ENCODE peak calls at places on chromosomes 4 and X, in eight cellular contexts. J is breast epithelium, F is heart left ventricle, Y is uterus, R is stomach, N is esophagus muscularis mucosa, I is endothelial cell of umbilical vein, E is ovary. G is an unnamed sample. For H3K4me1, the result is how much of the 10 kb centered on the place peaks cover.

GRCh38 chrX:36577006-36577405 is 431.2 kb upstream of the FAM47C start:
- DNase-seq in J (no peak), F (no peak), Y (no peak), R (no peak), N (no peak), I (no peak), E (no peak), G (no peak)

GRCh38 chr4:110516106-110516922 is 40.4 kb downstream of the ENPEP start:
- DNase-seq in J (peak), F (peak), Y (peak), R (peak), N (no peak), I (peak), E (peak), G (peak)

GRCh38 chr4:42819863-42820514 is 72.5 kb upstream of the GRXCR1 start:
- DNase-seq in J (no peak), F (no peak), Y (no peak), R (no peak), N (no peak), I (no peak), E (no peak), G (no peak)

GRCh38 chr4:82099863-82100579 is 273.8 kb downstream of the HNRNPD start:
- DNase-seq in J (no peak), F (no peak), Y (no peak), R (no peak), N (no peak), I (no peak), E (no peak), G (no peak)

GRCh38 chrX:111779582-111779981 is 96.4 kb upstream of the TRPC5OS start:
- DNase-seq in J (no peak), F (no peak), Y (no peak), R (no peak), N (no peak), I (no peak), E (no peak), G (no peak)

GRCh38 chr4:82852751-82853053 is 38.3 kb downstream of the SEC31A start:
- DNase-seq in J (no peak), F (no peak), Y (no peak), R (no peak), N (no peak), I (no peak), E (no peak), G (no peak)

GRCh38 chr4:127138586-127138985 is 494.2 kb upstream of the INTU start:
- DNase-seq in J (no peak), F (no peak), Y (no peak), R (no peak), N (no peak), I (no peak), E (no peak), G (no peak)

GRCh38 chrX:769796-770195 is 139.2 kb downstream of the SHOX start:
- DNase-seq in J (no peak), F (no peak), Y (no peak), R (no peak), N (no peak), I (no peak), E (no peak), G (no peak)

GRCh38 chrX:14073158-14073557 is 43.5 kb upstream of the GEMIN8 start:
- DNase-seq in J (no peak), F (no peak), Y (no peak), R (no peak), N (no peak), I (no peak), E (no peak), G (no peak)

GRCh38 chr4:152970102-152970820 is 34.1 kb downstream of the FHDC1 start:
- DNase-seq in J (no peak), F (no peak), Y (no peak), R (no peak), N (no peak), I (peak), E (no peak), G (no peak)

GRCh38 chr4:113673450-113673849 is 88.1 kb downstream of the CAMK2D start:
- DNase-seq in J (no peak), F (no peak), Y (no peak), R (no peak), N (no peak), I (no peak), E (no peak), G (no peak)

GRCh38 chr4:8818063-8818881 is 53.4 kb downstream of the HMX1 start:
- DNase-seq in J (peak), F (no peak), Y (no peak), R (peak), N (peak), I (no peak), E (no peak), G (no peak)

GRCh38 chr4:173466101-173466500 is 63.9 kb downstream of the HAND2 start:
- DNase-seq in J (no peak), F (no peak), Y (no peak), R (no peak), N (no peak), I (no peak), E (no peak), G (no peak)

GRCh38 chrX:128975716-128976115 is 547.6 kb downstream of the SMARCA1 start:
- DNase-seq in J (no peak), F (no peak), Y (no peak), R (peak), N (no peak), I (peak), E (no peak), G (no peak)

GRCh38 chr4:8103421-8103820 is 55.2 kb downstream of the ABLIM2 start:
- DNase-seq in J (no peak), F (no peak), Y (no peak), R (no peak), N (no peak), I (no peak), E (no peak), G (no peak)

GRCh38 chr4:172809319-172809718 is 359.3 kb upstream of the GALNT7 start:
- DNase-seq in J (no peak), F (no peak), Y (no peak), R (no peak), N (no peak), I (no peak), E (no peak), G (no peak)

GRCh38 chrX:1393871-1394615 is 2.1 kb upstream of the SLC25A6 start:
- DNase-seq in J (no peak), F (peak), Y (no peak), R (peak), N (no peak), I (no peak), E (no peak), G (peak)

GRCh38 chr4:109611045-109611616 is 51.1 kb downstream of the MCUB start:
- DNase-seq in J (no peak), F (no peak), Y (no peak), R (no peak), N (no peak), I (peak), E (no peak), G (no peak)

GRCh38 chr4:184288451-184289178 is 70.9 kb upstream of the ENPP6 start:
- DNase-seq in J (no peak), F (no peak), Y (no peak), R (peak), N (peak), I (no peak), E (peak), G (no peak)

GRCh38 chr4:36915717-36916116 is 328.8 kb upstream of the NWD2 start:
- DNase-seq in J (no peak), F (no peak), Y (no peak), R (no peak), N (no peak), I (no peak), E (no peak), G (no peak)

GRCh38 chr4:3042226-3042625 is 32.1 kb downstream of the HTT-AS start:
- DNase-seq in J (no peak), F (no peak), Y (no peak), R (no peak), N (no peak), I (no peak), E (no peak), G (no peak)

GRCh38 chrX:9595131-9595530 is 130.3 kb downstream of the TBL1X start:
- DNase-seq in J (no peak), F (no peak), Y (no peak), R (no peak), N (no peak), I (no peak), E (no peak), G (no peak)

GRCh38 chrX:115697806-115698205 is 136.8 kb downstream of the PLS3 start:
- DNase-seq in J (no peak), F (no peak), Y (no peak), R (no peak), N (no peak), I (no peak), E (no peak), G (no peak)

GRCh38 chrX:68686684-68687045 is 39.2 kb downstream of the STARD8 start:
- DNase-seq in J (no peak), F (peak), Y (peak), R (no peak), N (peak), I (no peak), E (peak), G (no peak)

GRCh38 chr4:151744614-151745013 is 16.2 kb downstream of the GATB start:
- DNase-seq in J (no peak), F (no peak), Y (peak), R (no peak), N (no peak), I (peak), E (no peak), G (no peak)

GRCh38 chr4:76198411-76199237 is 15.0 kb downstream of the SCARB2 start:
- DNase-seq in J (no peak), F (peak), Y (peak), R (peak), N (peak), I (peak), E (peak), G (peak)

GRCh38 chrX:43474321-43474720 is 181.8 kb upstream of the MAOA start:
- DNase-seq in J (no peak), F (no peak), Y (no peak), R (no peak), N (no peak), I (no peak), E (no peak), G (no peak)

GRCh38 chr4:48073567-48074103 is 57.1 kb downstream of the NIPAL1 start:
- DNase-seq in J (no peak), F (no peak), Y (no peak), R (no peak), N (no peak), I (no peak), E (no peak), G (no peak)

GRCh38 chr4:54062392-54062791 is 2.0 kb downstream of the CHIC2 start:
- DNase-seq in J (no peak), F (no peak), Y (no peak), R (no peak), N (no peak), I (no peak), E (no peak), G (no peak)
- H3K4me1 ChIP-seq in J (under half), F (half or more), Y (under half), R (half or more), N (half or more), I (half or more), E (under half), G (half or more)

GRCh38 chr4:38990241-38990640 is 42.0 kb downstream of the TMEM156 start:
- DNase-seq in J (no peak), F (no peak), Y (no peak), R (no peak), N (no peak), I (no peak), E (no peak), G (no peak)
- TF ChIP-seq CTCF in J (no peak), F (no peak), Y (no peak), R (no peak), N (no peak), I (no peak), E (no peak), G (no peak)

GRCh38 chr4:56272946-56273728 is 114.2 kb downstream of the AASDH start:
- DNase-seq in J (no peak), F (no peak), Y (no peak), R (no peak), N (peak), I (no peak), E (no peak), G (no peak)
- TF ChIP-seq POLR2A in J (no peak), F (no peak), Y (no peak), R (no peak), N (no peak), I (no peak), E (no peak), G (no peak)

GRCh38 chr4:74920704-74921103 is 12.2 kb upstream of the PARM1 start:
- DNase-seq in J (no peak), F (no peak), Y (no peak), R (no peak), N (no peak), I (no peak), E (no peak), G (no peak)

GRCh38 chr4:74931386-74931785 is 1.5 kb upstream of the PARM1 start:
- DNase-seq in J (no peak), F (no peak), Y (no peak), R (no peak), N (no peak), I (no peak), E (no peak), G (no peak)

GRCh38 chr4:74930166-74930565 is 2.8 kb upstream of the PARM1 start:
- DNase-seq in J (no peak), F (no peak), Y (no peak), R (no peak), N (no peak), I (no peak), E (no peak), G (no peak)

GRCh38 chr4:74921490-74921889 is 11.4 kb upstream of the PARM1 start:
- DNase-seq in J (no peak), F (no peak), Y (no peak), R (no peak), N (no peak), I (no peak), E (no peak), G (no peak)

GRCh38 chr4:74926007-74926406 is 6.9 kb upstream of the PARM1 start:
- DNase-seq in J (no peak), F (no peak), Y (no peak), R (no peak), N (no peak), I (no peak), E (no peak), G (no peak)
- H3K4me1 ChIP-seq in J (under half), F (under half), Y (under half), R (under half), N (under half), I (under half), E (under half), G (under half)

GRCh38 chrX:112820364-112821308 is 20.0 kb downstream of the AMOT start:
- DNase-seq in J (no peak), F (no peak), Y (no peak), R (no peak), N (no peak), I (no peak), E (no peak), G (no peak)

GRCh38 chrX:112826020-112826419 is 14.6 kb downstream of the AMOT start:
- DNase-seq in J (no peak), F (no peak), Y (no peak), R (no peak), N (no peak), I (no peak), E (no peak), G (no peak)

GRCh38 chrX:112819813-112820212 is 20.8 kb downstream of the AMOT start:
- DNase-seq in J (no peak), F (no peak), Y (no peak), R (no peak), N (no peak), I (no peak), E (no peak), G (no peak)

GRCh38 chrX:112819013-112819635 is 21.5 kb downstream of the AMOT start:
- DNase-seq in J (no peak), F (no peak), Y (no peak), R (no peak), N (no peak), I (no peak), E (peak), G (no peak)

DNA sequence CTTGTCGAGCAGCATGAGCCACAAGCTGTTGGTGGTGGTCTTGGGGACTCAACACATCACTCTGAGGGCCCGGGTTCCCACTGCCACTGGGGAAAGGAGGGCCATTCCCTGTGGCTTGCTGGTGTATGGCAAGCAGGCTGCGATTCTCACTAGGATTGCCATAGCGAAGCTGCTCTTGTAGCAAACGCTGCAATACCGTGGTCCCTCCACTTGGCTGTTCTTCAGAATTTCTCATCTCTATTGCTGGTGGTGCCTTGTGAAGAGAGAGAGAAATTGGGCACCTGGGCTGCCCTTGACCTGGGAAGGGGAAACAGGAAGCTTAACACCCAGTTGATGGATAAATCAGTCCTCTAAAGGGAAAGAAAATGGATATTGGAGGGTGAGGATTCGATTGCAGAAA is 17.7 kb downstream of the AMOT start:
- DNase-seq in J (no peak), F (no peak), Y (no peak), R (no peak), N (no peak), I (no peak), E (no peak), G (no peak)
- TF ChIP-seq CTCF in J (no peak), F (no peak), Y (no peak), R (no peak), N (no peak), I (no peak), E (no peak), G (no peak)

GRCh38 chr4:72567036-72567435 is 2.0 kb downstream of the ADAMTS3 start:
- DNase-seq in J (no peak), F (no peak), Y (no peak), R (no peak), N (no peak), I (peak), E (no peak), G (no peak)

GRCh38 chr4:72569719-72570235 is 756 bp upstream of the ADAMTS3 start:
- DNase-seq in J (no peak), F (no peak), Y (peak), R (no peak), N (no peak), I (peak), E (peak), G (no peak)

GRCh38 chr4:72571337-72571736 is 2.3 kb upstream of the ADAMTS3 start:
- DNase-seq in J (no peak), F (no peak), Y (no peak), R (no peak), N (no peak), I (no peak), E (no peak), G (no peak)

GRCh38 chr4:72567821-72568620 is 1.0 kb downstream of the ADAMTS3 start:
- DNase-seq in J (peak), F (peak), Y (peak), R (peak), N (peak), I (peak), E (peak), G (peak)

DNA sequence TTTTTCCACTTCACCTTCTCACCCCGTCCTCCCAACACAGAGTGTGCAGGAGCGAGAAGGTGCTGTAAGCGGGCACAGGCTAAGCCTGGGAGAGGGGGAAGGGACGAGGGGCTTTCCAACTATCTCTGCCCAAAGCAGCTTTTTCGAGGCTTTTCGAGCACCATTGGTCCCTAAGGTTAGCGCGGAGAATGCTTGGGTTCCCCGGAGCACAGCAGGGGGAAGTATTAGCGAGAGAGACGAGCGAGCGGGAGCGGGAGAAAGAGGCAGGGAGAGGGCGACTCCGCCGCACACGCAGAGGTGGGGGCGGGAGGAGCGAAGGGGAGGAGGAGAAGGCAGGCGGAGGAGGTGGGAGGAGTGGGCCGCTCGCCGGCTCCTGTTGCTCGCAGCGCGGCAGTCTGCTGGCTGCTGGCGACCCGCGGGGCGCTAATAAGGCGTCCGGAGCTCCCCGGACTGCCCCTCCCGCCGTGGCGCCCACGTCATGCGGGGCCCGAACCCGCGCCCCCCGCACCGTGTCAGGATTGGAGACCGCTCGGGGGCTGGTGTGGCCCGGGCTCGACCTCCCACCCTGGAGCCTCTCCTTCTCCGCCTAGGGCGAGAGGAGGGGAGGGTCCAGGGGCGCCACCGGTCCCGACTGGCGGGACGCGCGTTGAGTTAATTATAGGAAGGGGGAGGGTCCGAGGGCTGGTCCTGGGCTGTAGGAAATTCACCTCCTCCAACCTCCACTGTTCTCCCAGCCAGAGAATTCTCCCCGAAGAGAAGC is at the start of gene ADAMTS3:
- DNase-seq in J (peak), F (peak), Y (peak), R (peak), N (peak), I (peak), E (peak), G (no peak)
- TF ChIP-seq POLR2A in J (no peak), F (no peak), Y (peak), R (no peak), N (no peak), I (no peak), E (peak), G (no peak)

GRCh38 chrX:107445146-107445545 is 4.3 kb upstream of the FRMPD3 start:
- DNase-seq in J (no peak), F (no peak), Y (no peak), R (no peak), N (no peak), I (no peak), E (no peak), G (no peak)
- H3K4me1 ChIP-seq in J (under half), F (under half), Y (under half), R (under half), N (under half), I (under half), E (under half), G (under half)

GRCh38 chrX:143988356-143988755 is 104.5 kb downstream of the UBE2NL start:
- DNase-seq in J (no peak), F (no peak), Y (no peak), R (no peak), N (no peak), I (no peak), E (no peak), G (no peak)

GRCh38 chrX:143998261-143998660 is 114.4 kb downstream of the UBE2NL start:
- DNase-seq in J (no peak), F (no peak), Y (no peak), R (no peak), N (no peak), I (no peak), E (no peak), G (no peak)

DNA sequence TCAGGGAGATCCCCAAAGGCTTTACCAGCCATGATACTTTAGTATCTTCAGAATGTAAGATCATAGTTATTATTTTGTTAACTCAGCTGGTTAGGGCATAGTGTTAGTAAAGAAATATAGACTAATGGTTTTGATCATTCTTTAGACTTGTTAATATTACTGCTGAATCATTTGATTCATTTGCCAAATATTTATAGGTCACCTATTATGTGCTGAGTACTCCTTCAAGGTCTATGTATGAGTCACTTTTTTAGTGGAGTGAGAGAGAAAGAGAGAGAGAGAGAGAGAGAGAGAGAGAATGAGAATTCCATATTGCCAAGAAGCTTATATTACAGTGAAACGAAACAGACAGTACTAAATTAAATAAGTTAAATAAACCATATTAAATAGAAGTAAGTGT is 110.3 kb downstream of the UBE2NL start:
- DNase-seq in J (no peak), F (no peak), Y (no peak), R (no peak), N (no peak), I (no peak), E (no peak), G (no peak)
- TF ChIP-seq CTCF in J (no peak), F (no peak), Y (no peak), R (no peak), N (no peak), I (no peak), E (no peak), G (no peak)